ENCODE peak calls at places on chromosome 17, in five cellular contexts. F, P, Z, W and I are unnamed samples. For H3K4me1, the result is how much of the 10 kb centered on the place peaks cover.

GRCh38 chr17:41647940-41648410 is 23.6 kb upstream of the KRT17 start:
- DNase-seq in F (peak), P (peak), Z (peak), W (peak), I (peak)

GRCh38 chr17:14303343-14304221 is 2.7 kb downstream of the HS3ST3B1 start:
- DNase-seq in F (no peak), P (no peak), Z (peak), W (peak), I (peak)

GRCh38 chr17:74153821-74154430 is 49.6 kb upstream of the RPL38 start:
- DNase-seq in F (no peak), P (no peak), Z (no peak), W (no peak), I (no peak)

GRCh38 chr17:28133562-28133970 is 91.1 kb downstream of the NLK start:
- DNase-seq in F (no peak), P (no peak), Z (peak), W (no peak), I (no peak)

GRCh38 chr17:82238562-82239201 is 9.8 kb downstream of the SLC16A3 start:
- DNase-seq in F (peak), P (peak), Z (peak), W (peak), I (peak)

GRCh38 chr17:50943575-50943933 is 77.4 kb upstream of the TOB1 start:
- DNase-seq in F (no peak), P (no peak), Z (no peak), W (no peak), I (no peak)

GRCh38 chr17:81399481-81400153 is 4.4 kb downstream of the BAHCC1 start:
- DNase-seq in F (no peak), P (no peak), Z (no peak), W (no peak), I (no peak)

GRCh38 chr17:80649672-80650338 is 105.2 kb downstream of the RPTOR start:
- DNase-seq in F (peak), P (peak), Z (peak), W (peak), I (no peak)

GRCh38 chr17:37744961-37745800 is at the start of gene HNF1B:
- DNase-seq in F (no peak), P (peak), Z (no peak), W (no peak), I (no peak)

GRCh38 chr17:19724501-19725420 is 8.4 kb upstream of the SLC47A2 start:
- DNase-seq in F (peak), P (peak), Z (no peak), W (no peak), I (peak)

GRCh38 chr17:74633261-74633783 is 9.8 kb upstream of the CD300E start:
- DNase-seq in F (no peak), P (no peak), Z (no peak), W (no peak), I (no peak)

GRCh38 chr17:18920911-18921441 is 31.0 kb upstream of the SLC5A10 start:
- DNase-seq in F (no peak), P (no peak), Z (no peak), W (no peak), I (no peak)

GRCh38 chr17:30549864-30550511 is 72.8 kb downstream of the GOSR1 start:
- DNase-seq in F (no peak), P (no peak), Z (no peak), W (no peak), I (no peak)

GRCh38 chr17:41578538-41578937 is 6.7 kb upstream of the KRT9 start:
- DNase-seq in F (no peak), P (no peak), Z (no peak), W (no peak), I (no peak)

GRCh38 chr17:67067571-67068517 is 23.5 kb downstream of the CACNG1 start:
- DNase-seq in F (no peak), P (no peak), Z (no peak), W (no peak), I (no peak)

GRCh38 chr17:10360578-10360977 is 12.2 kb downstream of the MYH13 start:
- DNase-seq in F (no peak), P (no peak), Z (peak), W (no peak), I (no peak)

GRCh38 chr17:79023886-79024771 is at the start of gene C1QTNF1:
- DNase-seq in F (no peak), P (peak), Z (peak), W (peak), I (peak)

GRCh38 chr17:68491381-68491849 is 20.8 kb upstream of the PRKAR1A start:
- DNase-seq in F (no peak), P (peak), Z (no peak), W (no peak), I (no peak)

DNA sequence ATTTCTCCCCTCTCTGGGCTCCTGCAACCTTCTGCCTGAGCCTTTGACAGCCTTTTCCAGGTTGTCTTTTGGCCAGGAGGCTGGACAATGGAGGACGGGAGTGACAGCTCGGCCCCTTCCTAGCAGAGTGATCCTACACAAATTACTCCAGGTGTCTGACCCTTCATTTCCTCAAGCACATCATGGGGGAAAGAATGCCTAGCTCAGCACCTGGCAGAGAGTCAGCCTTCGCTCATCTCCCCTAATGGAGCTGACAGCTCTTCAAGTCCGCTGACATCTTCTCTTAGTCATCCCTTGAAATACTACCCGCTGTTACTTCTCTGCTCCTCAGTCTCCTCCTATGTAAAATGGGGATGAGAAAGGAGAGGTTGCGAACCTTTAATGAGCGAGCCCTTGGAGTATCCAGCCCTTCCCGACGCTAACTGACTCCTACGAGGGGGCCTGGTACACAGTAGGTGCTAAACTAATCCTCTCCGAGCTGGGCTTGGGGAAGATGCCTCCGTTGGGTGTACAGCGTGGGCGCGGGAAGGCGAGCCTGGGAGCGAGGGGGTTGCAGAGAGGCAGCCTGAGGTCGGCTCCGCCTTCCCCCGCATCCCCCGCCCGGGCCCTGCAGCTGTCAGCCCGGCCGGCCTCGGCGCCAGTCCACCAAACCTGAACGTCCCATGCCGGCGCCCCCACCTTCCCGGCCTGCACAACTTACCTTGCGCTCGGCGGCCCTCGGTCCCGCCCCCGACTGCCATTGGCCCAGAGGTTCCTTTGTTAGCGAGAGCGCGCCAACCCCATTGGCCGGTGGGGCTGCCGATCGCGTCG is 481 bp upstream of the MPRIP start:
- DNase-seq in F (peak), P (peak), Z (peak), W (peak), I (peak)
- H3K27ac ChIP-seq in F (peak), P (peak), Z (peak), W (no peak), I (no peak)

GRCh38 chr17:2084766-2085647 is 30.1 kb downstream of the HIC1 start:
- DNase-seq in F (peak), P (peak), Z (peak), W (no peak), I (no peak)
- H3K4me3 ChIP-seq in F (no peak), P (no peak), Z (no peak), W (no peak), I (no peak)

DNA sequence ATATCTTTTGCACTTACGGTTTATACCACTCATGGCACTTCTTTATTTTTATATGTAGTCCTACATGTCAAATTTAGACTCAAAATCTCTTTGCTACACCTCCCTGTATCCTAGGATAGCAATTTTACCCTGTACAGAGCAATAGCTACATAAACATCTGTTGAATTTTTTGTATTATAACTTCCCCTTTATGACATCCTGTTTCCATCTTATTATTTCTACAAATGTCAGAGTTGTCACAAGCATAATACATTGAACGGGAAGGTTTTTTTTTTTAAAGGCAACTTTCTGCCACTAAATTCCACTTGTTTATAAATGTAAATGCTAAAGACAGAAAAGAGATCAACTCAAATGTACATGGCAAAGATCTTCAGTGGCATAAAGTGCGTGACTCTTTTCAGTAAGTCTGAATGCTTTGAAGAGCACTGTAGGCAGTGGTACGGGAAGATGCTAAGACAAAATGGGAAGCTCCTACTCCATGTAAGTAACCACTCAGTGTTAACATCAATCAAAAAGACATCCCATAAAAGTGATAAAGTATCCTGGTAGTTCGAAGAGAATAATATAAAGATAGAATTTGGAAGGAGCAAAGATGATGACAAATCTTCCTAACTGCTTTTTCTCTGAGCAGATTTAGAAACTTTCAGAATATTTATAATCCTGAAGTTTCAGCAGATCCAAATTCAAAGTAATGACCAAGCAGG is 26.8 kb downstream of the GNA13 start:
- DNase-seq in F (no peak), P (no peak), Z (no peak), W (no peak), I (no peak)
- H3K4me1 ChIP-seq in F (under half), P (half or more), Z (under half), W (half or more), I (half or more)

GRCh38 chr17:17741346-17742023 is 60.2 kb downstream of the RAI1 start:
- DNase-seq in F (no peak), P (no peak), Z (peak), W (no peak), I (no peak)

GRCh38 chr17:17738901-17739300 is 57.6 kb downstream of the RAI1 start:
- DNase-seq in F (no peak), P (no peak), Z (no peak), W (no peak), I (no peak)

GRCh38 chr17:17737938-17738894 is 57.0 kb downstream of the RAI1 start:
- DNase-seq in F (no peak), P (peak), Z (peak), W (no peak), I (no peak)

GRCh38 chr17:17740627-17741237 is 59.5 kb downstream of the RAI1 start:
- DNase-seq in F (no peak), P (no peak), Z (no peak), W (peak), I (no peak)

GRCh38 chr17:17739388-17740066 is 58.3 kb downstream of the RAI1 start:
- DNase-seq in F (no peak), P (no peak), Z (peak), W (no peak), I (no peak)
- H3K27ac ChIP-seq in F (peak), P (peak), Z (peak), W (no peak), I (no peak)

GRCh38 chr17:59425085-59425901 is 93.8 kb downstream of the YPEL2 start:
- DNase-seq in F (peak), P (peak), Z (peak), W (no peak), I (no peak)
- H3K4me3 ChIP-seq in F (no peak), P (no peak), Z (no peak), W (no peak), I (no peak)

GRCh38 chr17:77455111-77455877 is 314.5 kb downstream of the SEC14L1 start:
- DNase-seq in F (peak), P (no peak), Z (peak), W (no peak), I (no peak)
- H3K4me1 ChIP-seq in F (under half), P (half or more), Z (under half), W (half or more), I (half or more)

GRCh38 chr17:49384962-49385361 is 22.9 kb upstream of the ZNF652 start:
- DNase-seq in F (no peak), P (no peak), Z (no peak), W (no peak), I (no peak)
- H3K27ac ChIP-seq in F (no peak), P (no peak), Z (no peak), W (no peak), I (no peak)

GRCh38 chr17:6669479-6670212 is 18.1 kb downstream of the C17orf100 start:
- DNase-seq in F (no peak), P (no peak), Z (no peak), W (no peak), I (no peak)
- H3K4me3 ChIP-seq in F (no peak), P (no peak), Z (no peak), W (no peak), I (no peak)